ENCODE peak calls at places on chromosome 2, in seven cellular contexts. One of them, this sample, is unnamed.

GRCh38 chr2:63192169-63192888 is 141.7 kb downstream of the OTX1 start:
- DNase-seq in mammary epithelial cell: no peak
- DNase-seq in A673: no peak
- DNase-seq in NB4: no peak
- DNase-seq in OCI-LY7: no peak
- DNase-seq in transverse colon: no peak
- DNase-seq in stomach: no peak
- DNase-seq in this sample: no peak

GRCh38 chr2:140589273-140589672 is 1541.5 kb downstream of the LRP1B start:
- DNase-seq in OCI-LY7: no peak
- DNase-seq in stomach: no peak
- DNase-seq in NB4: no peak
- DNase-seq in transverse colon: no peak
- DNase-seq in mammary epithelial cell: peak
- DNase-seq in A673: no peak
- DNase-seq in this sample: no peak

GRCh38 chr2:219783551-219783950 is 156.1 kb downstream of the SLC4A3 start:
- DNase-seq in OCI-LY7: no peak
- DNase-seq in mammary epithelial cell: peak
- DNase-seq in stomach: no peak
- DNase-seq in NB4: no peak
- DNase-seq in transverse colon: no peak
- DNase-seq in A673: no peak
- DNase-seq in this sample: no peak

GRCh38 chr2:161428240-161428587 is 12.1 kb downstream of the TBR1 start:
- DNase-seq in A673: no peak
- DNase-seq in OCI-LY7: no peak
- DNase-seq in NB4: no peak
- DNase-seq in transverse colon: no peak
- DNase-seq in mammary epithelial cell: no peak
- DNase-seq in stomach: no peak
- DNase-seq in this sample: no peak

GRCh38 chr2:128611421-128612320 is 293.0 kb upstream of the HS6ST1 start:
- DNase-seq in A673: no peak
- DNase-seq in NB4: no peak
- DNase-seq in stomach: no peak
- DNase-seq in transverse colon: no peak
- DNase-seq in mammary epithelial cell: no peak
- DNase-seq in OCI-LY7: no peak
- DNase-seq in this sample: no peak

GRCh38 chr2:95043300-95043786 is 17.8 kb downstream of the MAL start:
- DNase-seq in transverse colon: peak
- DNase-seq in mammary epithelial cell: peak
- DNase-seq in stomach: peak
- DNase-seq in NB4: no peak
- DNase-seq in OCI-LY7: no peak
- DNase-seq in A673: peak
- DNase-seq in this sample: no peak

GRCh38 chr2:186848873-186849578 is at the start of gene ZSWIM2:
- DNase-seq in A673: peak
- DNase-seq in NB4: no peak
- DNase-seq in OCI-LY7: no peak
- DNase-seq in mammary epithelial cell: peak
- DNase-seq in stomach: peak
- DNase-seq in transverse colon: peak
- DNase-seq in this sample: no peak

GRCh38 chr2:100900156-100900795 is 80.3 kb downstream of the NPAS2 start:
- DNase-seq in OCI-LY7: no peak
- DNase-seq in A673: no peak
- DNase-seq in NB4: no peak
- DNase-seq in stomach: no peak
- DNase-seq in mammary epithelial cell: peak
- DNase-seq in transverse colon: no peak
- DNase-seq in this sample: no peak

GRCh38 chr2:162301151-162301804 is 17.2 kb downstream of the IFIH1 start:
- DNase-seq in stomach: peak
- DNase-seq in NB4: peak
- DNase-seq in OCI-LY7: peak
- DNase-seq in mammary epithelial cell: peak
- DNase-seq in A673: peak
- DNase-seq in transverse colon: peak
- DNase-seq in this sample: no peak

GRCh38 chr2:131031875-131032274 is 61.4 kb downstream of the FAM168B start:
- DNase-seq in mammary epithelial cell: no peak
- DNase-seq in A673: no peak
- DNase-seq in OCI-LY7: no peak
- DNase-seq in stomach: no peak
- DNase-seq in NB4: no peak
- DNase-seq in transverse colon: no peak
- DNase-seq in this sample: no peak

GRCh38 chr2:70964133-70964532 is 14.3 kb upstream of the ANKRD53 start:
- DNase-seq in mammary epithelial cell: no peak
- DNase-seq in A673: no peak
- DNase-seq in stomach: no peak
- DNase-seq in transverse colon: no peak
- DNase-seq in OCI-LY7: no peak
- DNase-seq in NB4: no peak
- DNase-seq in this sample: no peak

GRCh38 chr2:239285071-239285931 is 115.5 kb downstream of the HDAC4 start:
- DNase-seq in NB4: peak
- DNase-seq in stomach: no peak
- DNase-seq in mammary epithelial cell: no peak
- DNase-seq in A673: no peak
- DNase-seq in OCI-LY7: no peak
- DNase-seq in transverse colon: peak
- DNase-seq in this sample: no peak

GRCh38 chr2:175154670-175155082 is 13.3 kb downstream of the ATF2 start:
- DNase-seq in transverse colon: no peak
- DNase-seq in A673: no peak
- DNase-seq in NB4: no peak
- DNase-seq in mammary epithelial cell: peak
- DNase-seq in OCI-LY7: no peak
- DNase-seq in stomach: no peak
- DNase-seq in this sample: no peak

GRCh38 chr2:162261032-162261945 is 18.0 kb upstream of the FAP start:
- DNase-seq in NB4: peak
- DNase-seq in A673: peak
- DNase-seq in mammary epithelial cell: peak
- DNase-seq in transverse colon: peak
- DNase-seq in OCI-LY7: no peak
- DNase-seq in stomach: peak
- DNase-seq in this sample: no peak

GRCh38 chr2:149473538-149473937 is 114.0 kb downstream of the MMADHC start:
- DNase-seq in mammary epithelial cell: no peak
- DNase-seq in stomach: no peak
- DNase-seq in NB4: no peak
- DNase-seq in transverse colon: no peak
- DNase-seq in A673: peak
- DNase-seq in OCI-LY7: no peak
- DNase-seq in this sample: no peak

GRCh38 chr2:9971105-9971818 is 19.8 kb downstream of the GRHL1 start:
- DNase-seq in NB4: no peak
- DNase-seq in A673: no peak
- DNase-seq in mammary epithelial cell: peak
- DNase-seq in transverse colon: no peak
- DNase-seq in stomach: no peak
- DNase-seq in OCI-LY7: no peak
- DNase-seq in this sample: no peak

GRCh38 chr2:226799211-226799975 is at the start of gene IRS1:
- DNase-seq in mammary epithelial cell: peak
- DNase-seq in transverse colon: peak
- DNase-seq in stomach: peak
- DNase-seq in A673: peak
- DNase-seq in NB4: peak
- DNase-seq in OCI-LY7: peak
- DNase-seq in this sample: no peak

GRCh38 chr2:208356846-208357574 is 49.6 kb upstream of the PTH2R start:
- DNase-seq in A673: no peak
- DNase-seq in NB4: no peak
- DNase-seq in OCI-LY7: no peak
- DNase-seq in mammary epithelial cell: no peak
- DNase-seq in transverse colon: no peak
- DNase-seq in stomach: no peak
- DNase-seq in this sample: no peak

GRCh38 chr2:213232649-213233437 is 51.4 kb upstream of the SPAG16 start:
- DNase-seq in NB4: peak
- DNase-seq in stomach: no peak
- DNase-seq in OCI-LY7: peak
- DNase-seq in mammary epithelial cell: no peak
- DNase-seq in A673: peak
- DNase-seq in transverse colon: no peak
- DNase-seq in this sample: no peak

GRCh38 chr2:231683907-231684306 is 24.4 kb upstream of the PTMA start:
- DNase-seq in OCI-LY7: peak
- DNase-seq in stomach: no peak
- DNase-seq in NB4: no peak
- DNase-seq in A673: no peak
- DNase-seq in mammary epithelial cell: no peak
- DNase-seq in transverse colon: no peak
- DNase-seq in this sample: no peak

GRCh38 chr2:231686192-231687100 is 21.9 kb upstream of the PTMA start:
- DNase-seq in OCI-LY7: no peak
- DNase-seq in stomach: no peak
- DNase-seq in transverse colon: no peak
- DNase-seq in A673: no peak
- DNase-seq in NB4: no peak
- DNase-seq in mammary epithelial cell: no peak
- DNase-seq in this sample: no peak

GRCh38 chr2:231687133-231687852 is 21.0 kb upstream of the PTMA start:
- DNase-seq in mammary epithelial cell: no peak
- DNase-seq in NB4: peak
- DNase-seq in transverse colon: peak
- DNase-seq in A673: peak
- DNase-seq in OCI-LY7: peak
- DNase-seq in stomach: peak
- DNase-seq in this sample: no peak

GRCh38 chr2:231684314-231685223 is 23.8 kb upstream of the PTMA start:
- DNase-seq in A673: no peak
- DNase-seq in NB4: no peak
- DNase-seq in stomach: no peak
- DNase-seq in mammary epithelial cell: no peak
- DNase-seq in transverse colon: no peak
- DNase-seq in OCI-LY7: peak
- DNase-seq in this sample: no peak

DNA sequence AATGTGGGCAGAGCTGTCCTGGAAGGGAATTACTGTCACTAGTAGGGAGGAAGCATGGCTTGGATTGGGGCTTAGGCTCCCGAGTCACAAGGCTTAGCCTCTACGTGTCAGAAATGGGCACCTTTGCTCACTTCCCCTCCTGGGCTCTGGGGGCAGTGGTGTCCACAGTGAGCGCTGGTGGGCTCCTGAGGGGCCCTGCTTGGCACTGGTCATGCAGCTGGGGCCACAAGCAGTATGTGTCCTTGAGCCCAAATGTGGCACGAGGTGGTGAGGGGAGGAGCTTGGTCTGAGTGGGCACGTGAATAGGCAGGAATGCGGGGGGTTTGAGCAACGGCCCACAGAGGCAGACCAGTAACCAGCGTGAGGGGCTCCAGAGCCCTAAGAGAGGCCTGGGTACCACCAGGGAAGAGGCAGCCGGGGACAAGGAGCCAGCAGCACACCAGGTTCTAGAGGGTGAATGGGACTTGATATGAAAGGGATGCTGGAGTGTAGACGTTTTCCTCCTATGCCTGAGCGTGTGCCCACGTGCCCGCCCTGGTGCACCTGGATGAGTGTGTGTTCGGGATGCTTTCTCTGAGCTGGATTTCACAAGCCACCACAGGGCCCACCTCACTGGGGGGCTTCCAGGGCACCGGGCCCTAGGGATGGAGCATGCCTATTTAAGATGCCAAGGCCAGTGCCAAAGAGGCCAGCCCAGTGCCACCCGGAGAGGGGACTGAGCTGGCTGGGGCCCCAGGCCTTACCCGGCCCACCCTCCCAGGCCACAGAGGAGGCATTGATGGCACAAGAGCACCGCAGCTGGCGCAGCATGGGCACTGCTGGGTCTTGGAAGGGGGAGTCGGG is 22.8 kb upstream of the PTMA start:
- DNase-seq in A673: no peak
- DNase-seq in NB4: peak
- DNase-seq in OCI-LY7: peak
- DNase-seq in transverse colon: no peak
- DNase-seq in stomach: no peak
- DNase-seq in mammary epithelial cell: no peak
- DNase-seq in this sample: no peak
- TF ChIP-seq CTCF in A673: peak
- TF ChIP-seq CTCF in NB4: peak
- TF ChIP-seq CTCF in OCI-LY7: peak
- TF ChIP-seq CTCF in transverse colon: no peak
- TF ChIP-seq CTCF in stomach: no peak
- TF ChIP-seq CTCF in mammary epithelial cell: peak
- TF ChIP-seq CTCF in this sample: peak

GRCh38 chr2:223100061-223100511 is 48.1 kb downstream of the KCNE4 start:
- DNase-seq in mammary epithelial cell: no peak
- DNase-seq in stomach: no peak
- DNase-seq in A673: no peak
- DNase-seq in transverse colon: peak
- DNase-seq in NB4: no peak
- DNase-seq in OCI-LY7: no peak
- DNase-seq in this sample: no peak
- TF ChIP-seq CTCF in mammary epithelial cell: no peak
- TF ChIP-seq CTCF in stomach: no peak
- TF ChIP-seq CTCF in A673: no peak
- TF ChIP-seq CTCF in transverse colon: no peak
- TF ChIP-seq CTCF in NB4: no peak
- TF ChIP-seq CTCF in OCI-LY7: no peak
- TF ChIP-seq CTCF in this sample: no peak

DNA sequence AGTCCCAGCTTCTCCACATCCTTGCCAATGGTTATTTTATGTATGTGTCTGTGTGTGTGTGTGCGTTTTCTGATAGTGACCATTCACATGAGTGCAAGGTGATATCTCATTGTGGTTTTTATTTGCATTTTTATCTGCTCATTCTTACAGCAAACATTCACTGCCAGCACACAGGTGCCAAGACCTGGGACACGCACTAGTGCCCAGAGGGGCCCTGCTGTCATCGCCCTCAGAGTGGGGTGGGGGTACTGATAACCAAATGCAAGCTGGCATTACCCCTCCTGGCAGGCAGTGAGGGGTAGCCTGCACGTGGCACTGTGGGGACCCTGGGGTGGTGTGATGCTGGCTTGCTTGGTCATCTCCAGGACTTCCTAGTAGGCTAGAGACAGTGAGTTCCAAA is 285.4 kb downstream of the LPIN1 start:
- DNase-seq in OCI-LY7: peak
- DNase-seq in NB4: no peak
- DNase-seq in stomach: no peak
- DNase-seq in transverse colon: no peak
- DNase-seq in mammary epithelial cell: no peak
- DNase-seq in A673: no peak
- DNase-seq in this sample: no peak
- TF ChIP-seq CTCF in OCI-LY7: no peak
- TF ChIP-seq CTCF in NB4: no peak
- TF ChIP-seq CTCF in stomach: no peak
- TF ChIP-seq CTCF in transverse colon: no peak
- TF ChIP-seq CTCF in mammary epithelial cell: no peak
- TF ChIP-seq CTCF in A673: no peak
- TF ChIP-seq CTCF in this sample: no peak

DNA sequence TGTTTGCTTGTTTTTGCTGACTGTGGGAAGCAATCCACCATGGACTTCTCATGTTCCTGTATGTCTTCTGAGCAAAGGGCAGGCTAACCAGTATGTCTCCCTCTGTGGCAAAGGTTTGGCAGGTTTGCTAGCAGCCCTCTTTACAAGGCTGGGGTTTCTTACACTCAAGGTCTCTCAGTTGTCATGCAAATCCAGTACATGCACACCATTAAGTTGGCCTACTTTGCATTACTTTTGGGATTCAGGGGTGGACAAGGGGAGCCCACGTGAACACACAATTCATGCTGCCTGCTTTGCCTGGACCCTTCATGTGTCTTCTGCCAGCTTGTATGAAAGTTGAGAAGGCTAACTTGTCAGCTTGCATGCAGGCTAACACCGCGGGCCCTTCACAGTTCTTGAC is 134.9 kb downstream of the LRRTM4 start:
- DNase-seq in OCI-LY7: no peak
- DNase-seq in mammary epithelial cell: no peak
- DNase-seq in A673: no peak
- DNase-seq in stomach: no peak
- DNase-seq in transverse colon: no peak
- DNase-seq in NB4: no peak
- DNase-seq in this sample: no peak
- TF ChIP-seq CTCF in OCI-LY7: no peak
- TF ChIP-seq CTCF in mammary epithelial cell: no peak
- TF ChIP-seq CTCF in A673: no peak
- TF ChIP-seq CTCF in stomach: no peak
- TF ChIP-seq CTCF in transverse colon: no peak
- TF ChIP-seq CTCF in NB4: no peak
- TF ChIP-seq CTCF in this sample: no peak

This sample was measured in D721Med.